ENCODE peak calls at places on chromosomes 4 and X, in six cellular contexts. D, P, H, F, Q and S are unnamed samples.

GRCh38 chrX:102126863-102127262 is 1.4 kb downstream of the TCEAL2 start:
- DNase-seq in D (no peak), P (no peak), H (no peak), F (no peak), Q (no peak), S (no peak)

GRCh38 chr4:71270901-71271300 is 67.9 kb upstream of the SLC4A4 start:
- DNase-seq in D (no peak), P (no peak), H (peak; percentile 15), F (peak; percentile 30), Q (peak; percentile 38), S (no peak)

GRCh38 chr4:157204634-157205244 is 15.8 kb upstream of the GRIA2 start:
- DNase-seq in D (no peak), P (peak; percentile 45), H (peak; percentile 79), F (peak; percentile 18), Q (peak; percentile 86), S (peak; percentile 84)

GRCh38 chrX:133745361-133745760 is 240.0 kb downstream of the GPC3 start:
- DNase-seq in D (no peak), P (no peak), H (no peak), F (no peak), Q (no peak), S (no peak)

GRCh38 chr4:101367201-101367600 is 19.9 kb upstream of the PPP3CA start:
- DNase-seq in D (no peak), P (no peak), H (no peak), F (no peak), Q (no peak), S (no peak)

GRCh38 chr4:1403591-1404572 is 2.4 kb downstream of the NKX1-1 start:
- DNase-seq in D (no peak), P (peak; percentile 43), H (peak; percentile 5), F (no peak), Q (peak; percentile 50), S (peak; percentile 12)

GRCh38 chrX:21708116-21708515 is 49.8 kb downstream of the SMPX start:
- DNase-seq in D (no peak), P (no peak), H (no peak), F (no peak), Q (no peak), S (no peak)

GRCh38 chr4:153154010-153154975 is 50.0 kb upstream of the TRIM2 start:
- DNase-seq in D (no peak), P (no peak), H (peak; percentile 43), F (no peak), Q (no peak), S (no peak)

GRCh38 chr4:163161536-163162205 is 5.0 kb downstream of the NAF1 start:
- DNase-seq in D (no peak), P (no peak), H (no peak), F (peak; percentile 10), Q (no peak), S (no peak)

GRCh38 chr4:70544279-70544870 is 26.0 kb downstream of the AMTN start:
- DNase-seq in D (no peak), P (no peak), H (no peak), F (no peak), Q (no peak), S (no peak)

GRCh38 chr4:137083571-137083970 is 448.7 kb downstream of the PCDH18 start:
- DNase-seq in D (no peak), P (no peak), H (no peak), F (no peak), Q (no peak), S (no peak)

GRCh38 chr4:6154875-6155274 is 45.5 kb downstream of the JAKMIP1 start:
- DNase-seq in D (no peak), P (no peak), H (no peak), F (no peak), Q (no peak), S (no peak)

GRCh38 chr4:153393397-153393796 is 48.9 kb downstream of the MND1 start:
- DNase-seq in D (no peak), P (peak; percentile 53), H (no peak), F (no peak), Q (no peak), S (no peak)

GRCh38 chr4:151359576-151359975 is 34.2 kb upstream of the SH3D19 start:
- DNase-seq in D (no peak), P (no peak), H (peak; percentile 19), F (no peak), Q (no peak), S (no peak)

GRCh38 chr4:185079271-185079905 is 61.1 kb downstream of the HELT start:
- DNase-seq in D (no peak), P (no peak), H (no peak), F (no peak), Q (no peak), S (no peak)

GRCh38 chrX:13046035-13046851 is 1.8 kb upstream of the FAM9C start:
- DNase-seq in D (no peak), P (no peak), H (no peak), F (no peak), Q (no peak), S (no peak)

GRCh38 chr4:56641494-56642051 is 39.5 kb downstream of the HOPX start:
- DNase-seq in D (no peak), P (no peak), H (no peak), F (no peak), Q (no peak), S (no peak)

GRCh38 chr4:7326693-7327340 is 107.9 kb downstream of the PSAPL1 start:
- DNase-seq in D (no peak), P (peak; percentile 65), H (no peak), F (no peak), Q (no peak), S (no peak)

GRCh38 chr4:123896446-123897071 is 500.0 kb downstream of the SPRY1 start:
- DNase-seq in D (no peak), P (no peak), H (no peak), F (no peak), Q (no peak), S (peak; percentile 22)

GRCh38 chr4:176377705-176378302 is 58.0 kb downstream of the SPCS3 start:
- DNase-seq in D (no peak), P (no peak), H (no peak), F (no peak), Q (no peak), S (no peak)

GRCh38 chr4:116628598-116628997 is 456.8 kb downstream of the TRAM1L1 start:
- DNase-seq in D (no peak), P (no peak), H (no peak), F (no peak), Q (no peak), S (no peak)

GRCh38 chr4:77043507-77044131 is 32.2 kb downstream of the CCNI start:
- DNase-seq in D (no peak), P (no peak), H (no peak), F (no peak), Q (no peak), S (no peak)

GRCh38 chr4:25839687-25840086 is 23.1 kb downstream of the SEL1L3 start:
- DNase-seq in D (no peak), P (no peak), H (no peak), F (no peak), Q (no peak), S (no peak)

GRCh38 chr4:181528570-181529184 is 714.5 kb upstream of the TENM3 start:
- DNase-seq in D (peak; percentile 51), P (peak; percentile 72), H (peak; percentile 86), F (peak; percentile 25), Q (peak; percentile 85), S (peak; percentile 80)

GRCh38 chr4:130563185-130563890 is 1467.4 kb downstream of the C4orf33 start:
- DNase-seq in D (peak; percentile 15), P (peak; percentile 61), H (peak; percentile 82), F (no peak), Q (peak; percentile 81), S (peak; percentile 29)

GRCh38 chrX:650801-651200 is 20.2 kb downstream of the SHOX start:
- DNase-seq in D (no peak), P (no peak), H (no peak), F (no peak), Q (no peak), S (no peak)

GRCh38 chr4:41410049-41410448 is 127.9 kb upstream of the LIMCH1 start:
- DNase-seq in D (no peak), P (no peak), H (no peak), F (no peak), Q (no peak), S (no peak)

GRCh38 chr4:38531126-38531737 is 132.8 kb upstream of the KLF3 start:
- DNase-seq in D (no peak), P (no peak), H (no peak), F (no peak), Q (no peak), S (no peak)

GRCh38 chrX:115226929-115227328 is 7.0 kb downstream of the LRCH2 start:
- DNase-seq in D (no peak), P (no peak), H (peak; percentile 21), F (no peak), Q (peak; percentile 61), S (no peak)

GRCh38 chr4:11898796-11899195 is 470.1 kb upstream of the HS3ST1 start:
- DNase-seq in D (no peak), P (no peak), H (no peak), F (no peak), Q (no peak), S (no peak)